ENCODE peak calls at places on chromosomes 13 and 19, in seven cellular contexts. H is HCT116, C is H1, V is SK-N-SH, A is GM12878, L is HepG2, D is K562. M is an unnamed sample.

GRCh38 chr19:38274734-38275133 is 10.4 kb downstream of the SPINT2 start:
- DNase-seq in H (no peak), C (no peak), V (no peak), A (no peak), L (no peak), D (no peak), M (no peak)

GRCh38 chr19:2952953-2953481 is 8.2 kb upstream of the ZNF77 start:
- DNase-seq in H (no peak), C (no peak), V (no peak), A (no peak), L (peak), D (no peak), M (peak)

GRCh38 chr13:50006426-50007135 is 8.7 kb upstream of the KCNRG start:
- DNase-seq in H (no peak), C (no peak), V (no peak), A (no peak), L (no peak), D (no peak), M (no peak)

GRCh38 chr19:50722248-50723013 is 733 bp upstream of the CLEC11A start:
- DNase-seq in H (no peak), C (no peak), V (no peak), A (no peak), L (no peak), D (no peak), M (no peak)

GRCh38 chr13:102399791-102400618 is 1.8 kb downstream of the FGF14 start:
- DNase-seq in H (no peak), C (no peak), V (peak), A (no peak), L (no peak), D (no peak), M (no peak)

GRCh38 chr13:50379584-50379983 is 364.3 kb downstream of the KCNRG start:
- DNase-seq in H (no peak), C (no peak), V (no peak), A (no peak), L (no peak), D (no peak), M (no peak)

GRCh38 chr13:43058318-43058674 is 34.9 kb downstream of the DNAJC15 start:
- DNase-seq in H (peak), C (no peak), V (no peak), A (no peak), L (peak), D (no peak), M (no peak)

GRCh38 chr19:23716792-23717191 is 29.8 kb upstream of the ZNF675 start:
- DNase-seq in H (no peak), C (no peak), V (peak), A (no peak), L (no peak), D (no peak), M (no peak)

GRCh38 chr13:20902438-20903163 is at the start of gene XPO4:
- DNase-seq in H (peak), C (no peak), V (peak), A (no peak), L (peak), D (peak), M (peak)

GRCh38 chr13:27943951-27944350 is 24.2 kb downstream of the PDX1 start:
- DNase-seq in H (no peak), C (no peak), V (no peak), A (no peak), L (no peak), D (no peak), M (no peak)

GRCh38 chr13:44713793-44714469 is 137.8 kb upstream of the TSC22D1 start:
- DNase-seq in H (peak), C (peak), V (no peak), A (no peak), L (peak), D (no peak), M (no peak)

GRCh38 chr13:44843403-44843802 is 145.9 kb downstream of the NUFIP1 start:
- DNase-seq in H (no peak), C (no peak), V (no peak), A (no peak), L (no peak), D (no peak), M (no peak)

GRCh38 chr19:11964496-11964857 is 363 bp upstream of the ZNF763 start:
- DNase-seq in H (no peak), C (no peak), V (peak), A (no peak), L (peak), D (no peak), M (no peak)

GRCh38 chr19:43820098-43820860 is 6.8 kb upstream of the ZNF283 start:
- DNase-seq in H (no peak), C (peak), V (peak), A (no peak), L (no peak), D (no peak), M (no peak)

GRCh38 chr19:10070730-10071446 is 15.2 kb upstream of the SHFL start:
- DNase-seq in H (no peak), C (no peak), V (no peak), A (no peak), L (no peak), D (peak), M (no peak)

DNA sequence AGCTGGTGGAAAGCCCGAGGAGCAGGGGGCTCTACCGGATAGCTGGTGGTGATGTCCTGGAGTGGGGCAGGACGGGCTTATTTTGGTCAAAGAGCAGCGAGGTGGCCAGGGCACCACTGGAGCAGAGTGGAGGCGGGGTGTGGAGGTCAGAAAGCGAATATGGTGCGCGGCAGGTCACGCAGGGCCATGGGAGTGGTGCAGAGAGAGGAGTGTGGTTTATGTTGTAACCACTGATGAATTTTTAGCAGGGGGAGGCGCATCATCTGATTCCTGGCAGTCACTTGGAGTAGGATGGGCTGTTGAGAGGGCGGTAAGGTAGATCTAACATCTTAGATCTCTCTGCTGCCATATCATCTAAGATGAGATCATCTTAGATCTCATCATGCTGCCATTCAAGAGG is 1.4 kb upstream of the ZNF414 start:
- DNase-seq in H (no peak), C (no peak), V (no peak), A (no peak), L (no peak), D (no peak), M (no peak)
- TF ChIP-seq JUND in H (no peak), C (no peak), V (no peak), A (no peak), L (no peak), D (no peak), M (no peak)

GRCh38 chr19:41792513-41793413 is 3.6 kb upstream of the CEACAM3 start:
- DNase-seq in H (peak), C (peak), V (peak), A (no peak), L (peak), D (peak), M (peak)
- TF ChIP-seq JUND in H (no peak), C (no peak), V (no peak), A (no peak), L (no peak), D (no peak), M (no peak)

GRCh38 chr13:72886272-72887062 is 104.5 kb downstream of the PIBF1 start:
- DNase-seq in H (no peak), C (no peak), V (no peak), A (no peak), L (no peak), D (no peak), M (no peak)
- TF ChIP-seq JUND in H (no peak), C (no peak), V (no peak), A (no peak), L (no peak), D (no peak), M (no peak)

DNA sequence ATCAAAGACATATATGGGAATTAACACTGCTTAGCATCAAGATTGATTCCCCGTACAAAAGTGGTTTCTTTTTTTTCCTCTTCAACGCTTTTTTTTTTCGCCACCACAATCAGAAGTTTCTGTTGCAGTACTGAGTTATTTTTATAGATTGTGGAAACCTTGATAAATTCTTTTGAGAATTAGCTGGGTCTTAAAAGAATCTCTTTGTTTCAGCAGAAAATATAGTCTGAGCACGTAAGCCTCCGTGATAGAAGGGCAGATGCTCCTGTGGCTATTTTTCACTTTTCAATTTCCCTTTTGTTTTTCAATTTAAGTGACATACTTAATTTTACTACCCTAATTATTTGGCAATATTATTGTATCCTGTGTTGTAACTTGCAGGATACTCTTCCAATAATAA is 531.8 kb downstream of the DCT start:
- DNase-seq in H (no peak), C (no peak), V (no peak), A (no peak), L (no peak), D (no peak), M (no peak)
- TF ChIP-seq JUND in H (no peak), C (no peak), V (no peak), A (no peak), L (no peak), D (no peak), M (no peak)

M was measured in T47D.